ENCODE peak calls at places on chromosomes 7 and 10, in six cellular contexts. O is A549, N is endothelial cell of umbilical vein, D is K562, H is HepG2, J is GM12878. I is an unnamed sample.

GRCh38 chr10:78510566-78511323 is 477.1 kb downstream of the RPS24 start:
- DNase-seq in O (no peak), N (no peak), D (no peak), H (no peak), J (no peak), I (no peak)

GRCh38 chr7:93958216-93958615 is 36.7 kb downstream of the GNG11 start:
- DNase-seq in O (no peak), N (peak; percentile 86), D (no peak), H (no peak), J (no peak), I (no peak)

GRCh38 chr7:26658698-26659084 is 205.7 kb downstream of the SKAP2 start:
- DNase-seq in O (no peak), N (no peak), D (no peak), H (no peak), J (no peak), I (no peak)

GRCh38 chr7:157529768-157530560 is 193.2 kb downstream of the DNAJB6 start:
- DNase-seq in O (no peak), N (no peak), D (no peak), H (no peak), J (no peak), I (no peak)

GRCh38 chr10:84902549-84902948 is 574.2 kb downstream of the CCSER2 start:
- DNase-seq in O (no peak), N (no peak), D (no peak), H (no peak), J (no peak), I (no peak)

GRCh38 chr7:100016209-100016901 is 959 bp downstream of the ZKSCAN1 start:
- DNase-seq in O (no peak), N (peak; percentile 63), D (no peak), H (peak; percentile 70), J (no peak), I (peak; percentile 17)

GRCh38 chr7:17444673-17445072 is 146.2 kb downstream of the AHR start:
- DNase-seq in O (peak; percentile 16), N (peak; percentile 94), D (no peak), H (no peak), J (no peak), I (no peak)

GRCh38 chr7:132564090-132564489 is 12.2 kb downstream of the PLXNA4 start:
- DNase-seq in O (no peak), N (no peak), D (no peak), H (no peak), J (no peak), I (no peak)

GRCh38 chr7:120806669-120807068 is 51.3 kb downstream of the TSPAN12 start:
- DNase-seq in O (no peak), N (no peak), D (no peak), H (no peak), J (no peak), I (no peak)

GRCh38 chr10:33900591-33900990 is 566.1 kb upstream of the NRP1 start:
- DNase-seq in O (no peak), N (peak; percentile 53), D (no peak), H (no peak), J (no peak), I (no peak)

GRCh38 chr10:3874988-3875841 is 90.2 kb upstream of the KLF6 start:
- DNase-seq in O (no peak), N (no peak), D (no peak), H (no peak), J (peak; percentile 92), I (no peak)

GRCh38 chr10:62687230-62687748 is 117.2 kb upstream of the ADO start:
- DNase-seq in O (no peak), N (peak; percentile 23), D (no peak), H (no peak), J (no peak), I (peak; percentile 24)

GRCh38 chr7:16826061-16826460 is 21.3 kb upstream of the AGR2 start:
- DNase-seq in O (no peak), N (no peak), D (no peak), H (no peak), J (no peak), I (no peak)

GRCh38 chr10:11598749-11599396 is 12.6 kb downstream of the USP6NL start:
- DNase-seq in O (no peak), N (no peak), D (no peak), H (no peak), J (no peak), I (no peak)
- H3K4me3 ChIP-seq in O (no peak overlapping the region), N (no peak overlapping the region), D (no peak overlapping the region), H (no peak overlapping the region), J (peak overlapping the region; percentile 59), I (no peak overlapping the region)

GRCh38 chr10:116674901-116675423 is 54.2 kb downstream of the PNLIPRP2 start:
- DNase-seq in O (no peak), N (no peak), D (no peak), H (no peak), J (no peak), I (no peak)
- TF ChIP-seq MYC in O (no peak), N (no peak), D (no peak), H (no peak), J (no peak), I (no peak)

GRCh38 chr7:151631968-151632749 is 112.5 kb upstream of the RHEB start:
- DNase-seq in O (peak; percentile 49), N (peak; percentile 68), D (peak; percentile 95), H (peak; percentile 55), J (peak; percentile 24), I (peak; percentile 87)
- TF ChIP-seq POLR2A in O (peak; percentile 46), N (peak; percentile 74), D (no peak), H (no peak), J (peak; percentile 78), I (no peak)

GRCh38 chr10:88104213-88104612 is 240.8 kb downstream of the PTEN start:
- DNase-seq in O (no peak), N (no peak), D (no peak), H (no peak), J (no peak), I (no peak)
- H3K4me3 ChIP-seq in O (no peak overlapping the region), N (no peak overlapping the region), D (no peak overlapping the region), H (no peak overlapping the region), J (no peak overlapping the region), I (no peak overlapping the region)

DNA sequence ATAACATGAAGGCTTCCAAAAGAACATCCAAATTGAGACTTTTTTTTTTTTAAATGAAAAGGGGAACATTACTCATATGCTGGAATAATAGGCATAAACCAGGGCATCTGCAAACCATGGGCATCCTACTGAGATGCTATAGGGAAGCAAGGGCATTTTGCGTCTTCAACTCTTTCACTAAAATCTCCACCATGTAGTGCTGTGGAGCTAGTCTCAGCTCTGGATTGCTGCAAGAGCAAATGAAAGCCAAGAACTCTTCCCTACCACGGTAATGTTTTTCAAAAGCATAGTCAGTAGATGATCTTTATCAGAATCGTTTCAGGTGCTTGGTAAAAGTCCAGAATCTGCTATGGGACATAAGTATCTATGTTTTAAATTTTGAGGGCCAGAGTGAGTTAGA is 79.3 kb downstream of the PALS2 start:
- DNase-seq in O (no peak), N (no peak), D (no peak), H (no peak), J (no peak), I (no peak)
- TF ChIP-seq MYC in O (no peak), N (no peak), D (no peak), H (no peak), J (no peak), I (no peak)

GRCh38 chr10:5976689-5977470 is 463 bp downstream of the IL15RA start:
- DNase-seq in O (peak; percentile 39), N (peak; percentile 65), D (peak; percentile 63), H (no peak), J (no peak), I (peak; percentile 62)

GRCh38 chr10:5973069-5973468 is 4.3 kb downstream of the IL15RA start:
- DNase-seq in O (no peak), N (no peak), D (no peak), H (no peak), J (no peak), I (no peak)

GRCh38 chr10:5981529-5981928 is 4.2 kb upstream of the IL15RA start:
- DNase-seq in O (no peak), N (no peak), D (peak; percentile 46), H (no peak), J (no peak), I (no peak)

GRCh38 chr10:5975641-5976473 is 1.5 kb downstream of the IL15RA start:
- DNase-seq in O (no peak), N (peak; percentile 66), D (peak; percentile 41), H (no peak), J (peak; percentile 89), I (peak; percentile 80)

DNA sequence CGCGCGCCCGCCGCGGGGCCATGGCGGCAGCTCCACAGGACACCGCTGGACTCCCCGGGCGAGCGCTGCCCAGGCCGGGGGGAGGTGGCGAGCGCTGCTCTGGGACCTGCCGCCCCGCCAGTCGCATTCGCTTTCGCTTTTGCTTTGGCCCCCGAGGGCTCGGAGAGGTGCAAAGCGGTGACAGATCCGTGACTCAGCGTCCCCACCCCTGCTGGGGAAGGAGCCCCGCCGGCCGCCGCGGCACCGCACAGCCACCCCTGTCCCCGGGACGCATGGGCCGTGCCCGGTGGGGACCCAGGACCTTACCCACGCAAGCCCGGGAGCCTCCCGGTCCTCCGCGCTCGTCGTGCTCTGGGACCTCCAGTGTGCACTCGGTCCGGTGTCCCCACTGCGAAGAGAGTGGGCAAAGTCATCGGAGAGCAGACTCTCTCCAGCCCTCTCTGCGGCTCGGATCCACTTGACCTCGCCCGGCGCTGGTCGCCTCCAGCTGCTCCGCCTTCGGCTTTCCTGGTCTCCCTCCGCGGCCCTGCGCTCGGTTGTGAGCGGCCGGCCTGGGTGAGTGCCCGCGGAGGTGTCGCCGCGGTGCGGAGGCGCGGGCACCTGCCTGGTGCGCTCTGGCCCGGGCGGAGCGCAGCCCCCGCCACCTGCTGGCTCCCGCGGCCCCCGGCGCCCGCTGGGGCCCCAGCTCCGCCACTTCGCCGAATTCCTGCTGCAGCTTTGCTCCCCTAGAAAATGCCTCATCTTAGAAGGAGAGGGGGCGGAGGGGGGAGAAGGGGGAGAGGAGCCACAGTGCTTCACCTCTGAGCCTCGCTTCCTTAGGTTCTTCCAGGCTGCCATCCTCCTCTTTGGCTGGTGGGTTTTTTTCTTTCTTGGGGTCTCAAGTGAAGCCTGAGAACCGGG is at the start of gene IL15RA:
- DNase-seq in O (peak; percentile 79), N (peak; percentile 82), D (peak; percentile 92), H (peak; percentile 24), J (no peak), I (peak; percentile 86)
- TF ChIP-seq POLR2A in O (no peak), N (no peak), D (peak; percentile 66), H (no peak), J (peak; percentile 65), I (no peak)

GRCh38 chr10:132121511-132121830 is 55.7 kb downstream of the JAKMIP3 start:
- DNase-seq in O (no peak), N (no peak), D (no peak), H (no peak), J (no peak), I (no peak)
- H3K4me3 ChIP-seq in O (no peak overlapping the region), N (no peak overlapping the region), D (no peak overlapping the region), H (no peak overlapping the region), J (no peak overlapping the region), I (no peak overlapping the region)